ENCODE peak calls at places on chromosomes 6 and 20, in four cellular contexts. R is K562, V is endothelial cell of umbilical vein, C is HepG2. K is an unnamed sample.

GRCh38 chr6:23690650-23691049 is 435.4 kb upstream of the NRSN1 start:
- DNase-seq in R (no peak), V (no peak), C (no peak), K (no peak)

GRCh38 chr20:23456416-23456815 is 3.7 kb upstream of the CST11 start:
- DNase-seq in R (no peak), V (no peak), C (no peak), K (no peak)

GRCh38 chr20:45779011-45779915 is 12.4 kb downstream of the WFDC3 start:
- DNase-seq in R (peak; percentile 52), V (peak; percentile 94), C (no peak), K (peak; percentile 95)

GRCh38 chr6:2008383-2008976 is 236.9 kb downstream of the GMDS start:
- DNase-seq in R (no peak), V (no peak), C (no peak), K (no peak)

GRCh38 chr6:89311853-89312531 is 3.1 kb downstream of the GABRR2 start:
- DNase-seq in R (peak; percentile 23), V (peak; percentile 95), C (peak; percentile 40), K (peak; percentile 59)

GRCh38 chr6:77092971-77093370 is 370.3 kb downstream of the HTR1B start:
- DNase-seq in R (no peak), V (peak; percentile 19), C (no peak), K (no peak)

GRCh38 chr20:4571759-4572531 is 149.8 kb upstream of the PRND start:
- DNase-seq in R (no peak), V (no peak), C (no peak), K (no peak)

GRCh38 chr6:146974346-146974745 is 229.9 kb upstream of the STXBP5 start:
- DNase-seq in R (no peak), V (no peak), C (no peak), K (no peak)

GRCh38 chr6:99434702-99435530 is 9.8 kb upstream of the PNISR start:
- DNase-seq in R (peak; percentile 29), V (peak; percentile 57), C (peak; percentile 23), K (no peak)

GRCh38 chr20:25623225-25623735 is 534 bp downstream of the NANP start:
- DNase-seq in R (peak; percentile 53), V (no peak), C (peak; percentile 64), K (peak; percentile 28)

DNA sequence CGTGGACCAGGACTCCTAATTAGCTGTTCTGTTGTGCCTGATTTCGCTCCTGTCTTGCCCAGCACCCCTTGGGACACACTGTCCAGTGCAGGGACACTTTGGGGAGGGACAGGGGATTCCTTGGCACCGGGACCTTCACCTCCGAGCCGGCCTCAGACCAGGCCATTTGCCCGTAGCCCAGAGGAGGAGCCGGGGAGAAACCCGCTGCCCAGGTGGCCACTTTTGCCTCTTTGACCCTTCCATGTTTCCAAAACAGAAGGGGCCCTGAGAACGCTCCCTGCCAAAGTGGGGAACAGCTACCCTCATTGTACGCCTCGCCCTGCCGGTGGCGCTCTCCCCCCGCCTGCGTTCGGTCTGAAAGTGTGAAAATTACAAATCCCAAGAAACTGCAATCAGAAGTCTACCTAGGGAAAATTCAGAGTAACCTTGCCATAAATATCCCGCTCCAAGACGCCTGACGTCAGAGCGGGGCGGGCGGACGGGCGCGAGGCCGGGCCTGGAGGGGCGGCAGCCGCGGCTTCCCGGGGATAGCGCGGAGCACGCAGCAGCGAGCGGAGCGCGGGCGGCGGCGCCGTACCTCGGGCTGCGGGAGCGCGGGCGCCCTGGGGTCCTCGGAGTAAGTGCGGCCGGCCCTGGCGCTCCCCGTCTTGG is at the start of gene DAAM2:
- DNase-seq in R (no peak), V (peak; percentile 22), C (no peak), K (no peak)
- TF ChIP-seq POLR2AphosphoS5 in R (no peak), V (no peak), C (no peak), K (no peak)

GRCh38 chr6:894274-894673 is 201.3 kb upstream of the EXOC2 start:
- DNase-seq in R (peak; percentile 25), V (no peak), C (no peak), K (no peak)
- TF ChIP-seq CTCF in R (peak; percentile 55), V (no peak), C (peak; percentile 35), K (no peak)

DNA sequence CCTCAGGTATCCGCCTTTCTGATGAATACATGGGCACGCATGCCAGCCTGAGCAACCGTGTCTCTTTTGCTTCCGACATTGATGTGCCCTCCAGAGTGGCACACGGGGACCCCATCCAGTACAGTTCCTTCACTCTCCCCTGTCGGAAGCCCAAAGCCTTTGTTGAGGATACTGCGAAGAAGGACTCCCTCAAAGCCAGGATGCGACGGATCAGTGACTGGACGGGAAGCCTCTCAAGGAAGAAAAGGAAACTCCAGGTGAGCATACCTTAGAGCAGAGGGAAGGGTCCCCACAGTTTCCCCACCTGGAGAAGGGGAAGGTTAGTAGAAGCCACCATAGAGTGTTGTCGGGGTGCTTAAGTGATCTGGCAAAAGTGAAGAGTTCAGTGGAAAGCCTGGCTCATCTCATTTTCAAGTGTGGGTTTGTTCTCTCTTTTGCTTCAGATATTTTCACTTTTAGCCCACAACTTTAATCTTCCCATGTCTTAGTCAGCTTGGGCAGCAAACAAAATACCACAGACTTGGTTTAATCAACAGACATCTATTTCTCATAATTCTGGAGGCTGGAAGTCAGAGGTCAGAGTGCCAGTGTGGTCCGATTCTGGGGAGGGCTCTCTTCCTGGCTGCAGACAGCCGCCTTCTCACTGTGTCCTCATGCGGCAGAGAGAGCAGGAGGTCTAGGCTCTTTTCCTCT is 133.5 kb upstream of the CLDN20 start:
- DNase-seq in R (no peak), V (no peak), C (no peak), K (no peak)
- TF ChIP-seq POLR2A in R (no peak), V (no peak), C (no peak), K (no peak)

GRCh38 chr6:111664565-111665039 is 58.9 kb upstream of the TRAF3IP2 start:
- DNase-seq in R (no peak), V (no peak), C (no peak), K (no peak)

GRCh38 chr6:111667921-111668320 is 62.2 kb upstream of the TRAF3IP2 start:
- DNase-seq in R (no peak), V (no peak), C (no peak), K (no peak)

GRCh38 chr6:111666812-111667211 is 61.1 kb upstream of the TRAF3IP2 start:
- DNase-seq in R (no peak), V (peak; percentile 82), C (no peak), K (no peak)

GRCh38 chr6:111669326-111669725 is 63.6 kb upstream of the TRAF3IP2 start:
- DNase-seq in R (no peak), V (no peak), C (no peak), K (no peak)

GRCh38 chr6:111668410-111668809 is 62.7 kb upstream of the TRAF3IP2 start:
- DNase-seq in R (no peak), V (no peak), C (no peak), K (no peak)
- TF ChIP-seq POLR2AphosphoS5 in R (no peak), V (no peak), C (no peak), K (no peak)

GRCh38 chr20:2172305-2173175 is 70.9 kb downstream of the STK35 start:
- DNase-seq in R (peak; percentile 61), V (peak; percentile 54), C (peak; percentile 55), K (peak; percentile 61)

GRCh38 chr20:2171266-2171790 is 69.7 kb downstream of the STK35 start:
- DNase-seq in R (no peak), V (no peak), C (no peak), K (no peak)

GRCh38 chr20:2168946-2169345 is 67.3 kb downstream of the STK35 start:
- DNase-seq in R (no peak), V (no peak), C (no peak), K (no peak)

GRCh38 chr20:2167122-2167521 is 65.5 kb downstream of the STK35 start:
- DNase-seq in R (no peak), V (no peak), C (no peak), K (no peak)

GRCh38 chr20:2169456-2170088 is 67.9 kb downstream of the STK35 start:
- DNase-seq in R (no peak), V (no peak), C (no peak), K (no peak)
- TF ChIP-seq CTCF in R (no peak), V (no peak), C (no peak), K (no peak)

DNA sequence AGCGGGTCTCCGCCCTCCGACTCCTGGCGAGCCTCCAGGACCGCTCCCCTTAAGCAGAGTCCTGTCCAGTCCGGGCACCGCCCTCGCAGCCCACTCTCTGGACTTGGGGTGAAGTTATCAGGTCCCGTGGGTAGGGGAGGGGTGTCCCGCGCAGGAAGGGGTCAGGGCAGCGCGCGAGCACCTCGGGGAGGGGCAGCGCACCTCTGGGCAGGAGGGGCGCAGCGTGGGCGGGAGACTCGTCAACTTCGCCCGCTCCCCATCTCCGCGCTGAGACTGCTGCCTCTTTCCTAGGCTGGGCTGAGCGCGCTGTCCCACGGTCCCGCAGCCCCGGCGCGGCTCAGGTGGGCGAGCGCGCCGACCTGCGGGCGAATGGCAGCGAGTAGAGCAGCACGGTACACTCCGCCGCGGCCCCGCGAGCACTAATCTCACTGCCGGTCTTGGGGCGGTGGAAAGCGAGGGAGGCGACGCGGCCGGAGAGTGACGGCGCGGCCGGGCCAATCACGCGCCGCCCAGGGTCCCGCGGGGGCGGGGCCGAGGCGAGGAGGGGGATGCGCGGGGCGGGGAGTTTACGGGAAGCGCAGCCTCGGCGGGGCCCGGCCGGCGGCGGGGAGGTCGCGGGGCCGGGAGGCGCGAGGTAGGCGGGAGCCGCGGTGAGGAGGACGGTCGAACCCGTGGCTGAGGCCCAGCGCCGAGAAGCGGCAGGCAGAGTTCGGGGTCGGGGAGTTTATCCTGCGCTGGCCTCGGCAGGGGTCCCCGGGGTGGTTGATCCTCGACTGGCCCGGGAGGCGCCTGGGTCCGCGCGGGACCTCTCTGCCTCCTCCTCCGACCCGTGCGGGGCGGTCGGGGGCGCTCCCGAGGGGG is at the start of gene MAN1A1:
- DNase-seq in R (peak; percentile 96), V (peak; percentile 91), C (peak; percentile 87), K (peak; percentile 87)
- TF ChIP-seq POLR2A in R (peak; percentile 90), V (peak; percentile 56), C (peak; percentile 98), K (peak; percentile 97)

GRCh38 chr20:32445539-32446273 is 87.6 kb downstream of the ASXL1 start:
- DNase-seq in R (no peak), V (no peak), C (no peak), K (no peak)
- TF ChIP-seq POLR2AphosphoS5 in R (no peak), V (peak; percentile 50), C (peak; percentile 16), K (no peak)

K was measured in prostate gland.